ENCODE peak calls at places on chromosomes 12 and 14, in nine cellular contexts. M is nucleus accumbens; Z is RPMI7951; O is breast epithelium; N is H1; R is dermis microvascular lymphatic vessel endothelial cell; W is activated CD4-positive, alpha-beta T cell treated with anti-CD3 and anti-CD28 coated beads, Interleukin-2, amount 10 ng/mL, durations not matched to agents 7 days and 5 days; C is AG09309; P is heart left ventricle. Q is an unnamed sample.

GRCh38 chr14:68733086-68733621 is 59.7 kb downstream of the ZFP36L1 start:
- DNase-seq in M (no peak), Z (no peak), O (no peak), N (no peak), R (no peak), W (peak; percentile 15), C (peak; percentile 32), P (no peak), Q (no peak)

GRCh38 chr14:20680363-20680762 is 4.0 kb upstream of the RNASE4 start:
- DNase-seq in M (no peak), Z (no peak), O (no peak), N (no peak), R (no peak), W (no peak), C (no peak), P (no peak), Q (no peak)

GRCh38 chr12:754871-755562 is 2.6 kb downstream of the WNK1 start:
- DNase-seq in M (no peak), Z (peak; percentile 59), O (no peak), N (no peak), R (peak; percentile 69), W (peak; percentile 51), C (no peak), P (no peak), Q (no peak)

GRCh38 chr12:31407562-31407961 is 81.6 kb upstream of the SINHCAF start:
- DNase-seq in M (no peak), Z (no peak), O (no peak), N (peak; percentile 37), R (no peak), W (no peak), C (no peak), P (no peak), Q (no peak)

GRCh38 chr14:73058923-73059311 is 583 bp downstream of the RBM25 start:
- DNase-seq in M (peak; percentile 20), Z (peak; percentile 36), O (no peak), N (peak; percentile 57), R (peak; percentile 62), W (peak; percentile 63), C (no peak), P (no peak), Q (peak; percentile 26)

GRCh38 chr12:67524861-67525499 is 123.6 kb upstream of the DYRK2 start:
- DNase-seq in M (no peak), Z (no peak), O (no peak), N (no peak), R (no peak), W (no peak), C (no peak), P (peak; percentile 37), Q (no peak)

GRCh38 chr14:65303185-65303901 is 109.2 kb upstream of the FUT8 start:
- DNase-seq in M (no peak), Z (no peak), O (no peak), N (no peak), R (no peak), W (no peak), C (no peak), P (no peak), Q (no peak)

GRCh38 chr12:38527631-38528030 is 211.1 kb downstream of the ALG10B start:
- DNase-seq in M (no peak), Z (no peak), O (no peak), N (no peak), R (no peak), W (no peak), C (no peak), P (no peak), Q (no peak)

GRCh38 chr12:101648195-101648594 is 49.2 kb upstream of the CHPT1 start:
- DNase-seq in M (no peak), Z (no peak), O (no peak), N (no peak), R (no peak), W (no peak), C (no peak), P (no peak), Q (no peak)

GRCh38 chr12:108772247-108772646 is 40.9 kb upstream of the CORO1C start:
- DNase-seq in M (no peak), Z (no peak), O (no peak), N (no peak), R (no peak), W (no peak), C (no peak), P (peak; percentile 60), Q (no peak)

GRCh38 chr12:129606239-129606638 is 297.6 kb downstream of the TMEM132D start:
- DNase-seq in M (no peak), Z (no peak), O (no peak), N (no peak), R (no peak), W (no peak), C (no peak), P (no peak), Q (no peak)